ENCODE peak calls at places on chromosomes 11 and 22, in nine cellular contexts. B is renal cortical epithelial cell, Q is MM.1S, O is mucosa of gallbladder, X is T-helper 1 cell, Y is frontal cortex, H is mucosa of descending colon, P is T-helper 2 cell, U is Ammon's horn. K is an unnamed sample.

GRCh38 chr11:10607462-10607861 is 39.0 kb upstream of the LYVE1 start:
- DNase-seq in B (no peak), Q (no peak), O (no peak), X (no peak), Y (no peak), H (no peak), P (no peak), U (no peak), K (no peak)

GRCh38 chr11:3003396-3004231 is 11.5 kb upstream of the NAP1L4 start:
- DNase-seq in B (no peak), Q (no peak), O (peak; percentile 38), X (no peak), Y (no peak), H (peak; percentile 8), P (no peak), U (no peak), K (no peak)

GRCh38 chr11:78575478-78575877 is 814 bp upstream of the NARS2 start:
- DNase-seq in B (no peak), Q (no peak), O (no peak), X (no peak), Y (no peak), H (no peak), P (no peak), U (no peak), K (no peak)

GRCh38 chr11:44949160-44950035 is 1.3 kb downstream of the TP53I11 start:
- DNase-seq in B (no peak), Q (no peak), O (no peak), X (no peak), Y (no peak), H (peak; percentile 83), P (no peak), U (no peak), K (peak; percentile 15)

GRCh38 chr11:119806064-119806915 is 77.3 kb upstream of the NECTIN1 start:
- DNase-seq in B (no peak), Q (no peak), O (no peak), X (no peak), Y (no peak), H (peak; percentile 63), P (no peak), U (no peak), K (no peak)

GRCh38 chr22:31393890-31394289 is 5.5 kb upstream of the DRG1 start:
- DNase-seq in B (no peak), Q (no peak), O (no peak), X (no peak), Y (no peak), H (no peak), P (no peak), U (no peak), K (no peak)

GRCh38 chr11:37364246-37364839 is 766.3 kb upstream of the RAG2 start:
- DNase-seq in B (no peak), Q (no peak), O (no peak), X (no peak), Y (no peak), H (no peak), P (no peak), U (no peak), K (no peak)

GRCh38 chr11:118342503-118343161 is at the start of gene CD3D:
- DNase-seq in B (no peak), Q (no peak), O (no peak), X (peak; percentile 63), Y (no peak), H (no peak), P (peak; percentile 54), U (no peak), K (no peak)

GRCh38 chr11:108576523-108576922 is 17.0 kb downstream of the EXPH5 start:
- DNase-seq in B (no peak), Q (no peak), O (no peak), X (no peak), Y (no peak), H (no peak), P (no peak), U (no peak), K (no peak)

GRCh38 chr22:37337204-37337943 is 55.1 kb downstream of the CYTH4 start:
- DNase-seq in B (peak; percentile 49), Q (no peak), O (no peak), X (no peak), Y (no peak), H (no peak), P (no peak), U (no peak), K (no peak)

GRCh38 chr11:72278911-72279310 is 34.9 kb upstream of the PHOX2A start:
- DNase-seq in B (peak; percentile 73), Q (no peak), O (no peak), X (no peak), Y (no peak), H (no peak), P (no peak), U (no peak), K (no peak)

GRCh38 chr22:43743131-43743530 is 69.0 kb downstream of the EFCAB6 start:
- DNase-seq in B (no peak), Q (peak; percentile 13), O (no peak), X (no peak), Y (no peak), H (no peak), P (no peak), U (no peak), K (no peak)

GRCh38 chr11:88569342-88569741 is 231.8 kb upstream of the CTSC start:
- DNase-seq in B (peak; percentile 43), Q (no peak), O (no peak), X (no peak), Y (no peak), H (no peak), P (no peak), U (no peak), K (no peak)

GRCh38 chr11:64230985-64231365 is 627 bp downstream of the DNAJC4 start:
- DNase-seq in B (no peak), Q (no peak), O (no peak), X (no peak), Y (no peak), H (no peak), P (no peak), U (no peak), K (no peak)

GRCh38 chr11:10288316-10288715 is 5.7 kb downstream of the SBF2 start:
- DNase-seq in B (no peak), Q (peak; percentile 20), O (no peak), X (no peak), Y (no peak), H (no peak), P (no peak), U (no peak), K (no peak)

GRCh38 chr11:126585388-126586302 is 230.2 kb downstream of the ST3GAL4 start:
- DNase-seq in B (peak; percentile 70), Q (no peak), O (peak; percentile 77), X (no peak), Y (no peak), H (peak; percentile 32), P (no peak), U (peak; percentile 34), K (no peak)

GRCh38 chr11:69055212-69055586 is 6.5 kb downstream of the TPCN2 start:
- DNase-seq in B (no peak), Q (no peak), O (peak; percentile 75), X (no peak), Y (no peak), H (peak; percentile 70), P (no peak), U (no peak), K (no peak)

GRCh38 chr22:42383851-42384417 is 48.3 kb downstream of the NFAM1 start:
- DNase-seq in B (no peak), Q (no peak), O (no peak), X (no peak), Y (no peak), H (no peak), P (no peak), U (no peak), K (no peak)

GRCh38 chr11:123628936-123629683 is 25.3 kb downstream of the SCN3B start:
- DNase-seq in B (no peak), Q (no peak), O (peak; percentile 58), X (no peak), Y (no peak), H (no peak), P (no peak), U (no peak), K (no peak)

GRCh38 chr11:15845261-15845660 is 511.1 kb downstream of the SOX6 start:
- DNase-seq in B (no peak), Q (no peak), O (no peak), X (no peak), Y (no peak), H (no peak), P (no peak), U (peak; percentile 86), K (no peak)

GRCh38 chr22:46933526-46933925 is 171.1 kb downstream of the TBC1D22A start:
- DNase-seq in B (no peak), Q (no peak), O (no peak), X (no peak), Y (no peak), H (no peak), P (no peak), U (no peak), K (peak; percentile 19)

K was measured in GM12865.